ENCODE peak calls at places on chromosomes 12 and 14, in four cellular contexts. J is T-helper 1 cell, S is left ventricle myocardium inferior, K is posterior vena cava. Y is an unnamed sample.

GRCh38 chr14:95265106-95266094 is 54.3 kb downstream of the CLMN start:
- DNase-seq in J (no peak), S (no peak), K (no peak), Y (no peak)

GRCh38 chr14:22900088-22900799 is 17.2 kb downstream of the REM2 start:
- DNase-seq in J (peak), S (no peak), K (no peak), Y (no peak)

GRCh38 chr12:69836015-69836414 is 11.0 kb downstream of the MYRFL start:
- DNase-seq in J (no peak), S (no peak), K (no peak), Y (no peak)

GRCh38 chr14:101961011-101961721 is 3.2 kb upstream of the DYNC1H1 start:
- DNase-seq in J (peak), S (peak), K (peak), Y (peak)

GRCh38 chr12:56565510-56566101 is 44.0 kb downstream of the RBMS2 start:
- DNase-seq in J (no peak), S (peak), K (peak), Y (peak)

GRCh38 chr12:6374781-6375150 is 597 bp downstream of the SCNN1A start:
- DNase-seq in J (no peak), S (no peak), K (no peak), Y (no peak)

GRCh38 chr14:32622742-32623141 is 293.6 kb downstream of the AKAP6 start:
- DNase-seq in J (no peak), S (no peak), K (no peak), Y (no peak)

GRCh38 chr12:122458105-122459035 is 35.9 kb upstream of the CLIP1 start:
- DNase-seq in J (no peak), S (no peak), K (peak), Y (peak)

GRCh38 chr14:97283450-97284230 is 486.5 kb downstream of the VRK1 start:
- DNase-seq in J (no peak), S (no peak), K (no peak), Y (no peak)

GRCh38 chr12:118436986-118437385 is 60.6 kb downstream of the SUDS3 start:
- DNase-seq in J (no peak), S (no peak), K (no peak), Y (no peak)

GRCh38 chr14:20998674-20999366 is at the start of gene SLC39A2:
- DNase-seq in J (no peak), S (peak), K (peak), Y (no peak)

GRCh38 chr14:69693145-69693544 is 73.8 kb upstream of the SRSF5 start:
- DNase-seq in J (no peak), S (peak), K (peak), Y (no peak)

GRCh38 chr14:78010688-78011087 is 159.5 kb upstream of the NRXN3 start:
- DNase-seq in J (no peak), S (no peak), K (no peak), Y (no peak)

GRCh38 chr12:89836026-89836425 is 127.4 kb upstream of the ATP2B1 start:
- DNase-seq in J (no peak), S (no peak), K (no peak), Y (no peak)

GRCh38 chr12:111108726-111109125 is 188.3 kb upstream of the MYL2 start:
- DNase-seq in J (no peak), S (no peak), K (no peak), Y (no peak)

GRCh38 chr12:121581681-121582439 is 1.0 kb upstream of the KDM2B start:
- DNase-seq in J (no peak), S (peak), K (no peak), Y (no peak)

GRCh38 chr14:106459971-106460730 is 933.8 kb downstream of the TMEM121 start:
- DNase-seq in J (peak), S (no peak), K (no peak), Y (no peak)

GRCh38 chr12:108530141-108530540 is 15.1 kb downstream of the FICD start:
- DNase-seq in J (no peak), S (no peak), K (no peak), Y (no peak)

GRCh38 chr12:79344855-79345840 is 345.6 kb downstream of the PAWR start:
- DNase-seq in J (no peak), S (no peak), K (no peak), Y (no peak)

GRCh38 chr12:88960213-88960878 is 380.1 kb upstream of the KITLG start:
- DNase-seq in J (no peak), S (no peak), K (no peak), Y (no peak)

GRCh38 chr14:99179946-99180345 is 92.1 kb downstream of the BCL11B start:
- DNase-seq in J (no peak), S (no peak), K (no peak), Y (no peak)

GRCh38 chr14:71429900-71430299 is 502.3 kb upstream of the RGS6 start:
- DNase-seq in J (no peak), S (no peak), K (no peak), Y (no peak)

GRCh38 chr14:72780771-72781170 is 113.1 kb downstream of the DPF3 start:
- DNase-seq in J (no peak), S (no peak), K (no peak), Y (no peak)

GRCh38 chr12:17666641-17667324 is 423.2 kb downstream of the RERGL start:
- DNase-seq in J (no peak), S (no peak), K (no peak), Y (no peak)

GRCh38 chr14:20823859-20824258 is 21.2 kb upstream of the RNASE1 start:
- DNase-seq in J (no peak), S (no peak), K (no peak), Y (no peak)

GRCh38 chr12:13093191-13093849 is 10.1 kb downstream of the GSG1 start:
- DNase-seq in J (no peak), S (no peak), K (no peak), Y (no peak)

GRCh38 chr12:27870939-27871338 is 90.9 kb upstream of the MANSC4 start:
- DNase-seq in J (no peak), S (no peak), K (no peak), Y (no peak)

GRCh38 chr14:103281496-103282231 is 52.4 kb upstream of the EIF5 start:
- DNase-seq in J (no peak), S (no peak), K (peak), Y (peak)

GRCh38 chr14:103056322-103057027 is 874 bp downstream of the CDC42BPB start:
- DNase-seq in J (no peak), S (peak), K (peak), Y (peak)

GRCh38 chr14:24954037-24954696 is 95.8 kb downstream of the STXBP6 start:
- DNase-seq in J (no peak), S (no peak), K (no peak), Y (no peak)

GRCh38 chr14:24254630-24255392 is 8.2 kb downstream of the TGM1 start:
- DNase-seq in J (no peak), S (peak), K (peak), Y (no peak)

GRCh38 chr14:75619598-75619997 is 41.1 kb downstream of the ERG28 start:
- DNase-seq in J (no peak), S (no peak), K (no peak), Y (no peak)

GRCh38 chr14:81206115-81206514 is 14.6 kb downstream of the GTF2A1 start:
- DNase-seq in J (no peak), S (no peak), K (no peak), Y (no peak)

GRCh38 chr12:6644257-6644596 is 3.0 kb downstream of the ACRBP start:
- DNase-seq in J (no peak), S (no peak), K (no peak), Y (no peak)

GRCh38 chr12:26124491-26125450 is at the start of gene BHLHE41:
- DNase-seq in J (no peak), S (peak), K (peak), Y (peak)